ENCODE peak calls at places on chromosome 11, in seven cellular contexts. L, S, F, P, B, E and T are unnamed samples.
A peak's percentile ranks its signal among the peaks of the same experiment; 100 is the strongest.

GRCh38 chr11:16896716-16897115 is 117.5 kb downstream of the PLEKHA7 start:
- DNase-seq in S (no peak), F (no peak), L (no peak), E (no peak), B (no peak), P (no peak), T (no peak)

GRCh38 chr11:96101146-96101545 is 177.2 kb upstream of the MTMR2 start:
- DNase-seq in E (no peak), B (no peak), F (no peak), P (peak; percentile 43), L (no peak), S (no peak), T (no peak)

GRCh38 chr11:128889657-128890213 is 1.4 kb upstream of the KCNJ5 start:
- DNase-seq in B (no peak), S (no peak), E (no peak), F (no peak), P (no peak), L (no peak), T (no peak)

GRCh38 chr11:57475191-57475590 is 14.9 kb downstream of the RTN4RL2 start:
- DNase-seq in P (no peak), F (no peak), E (no peak), B (no peak), L (no peak), S (no peak), T (no peak)

GRCh38 chr11:61947486-61948210 is 2.5 kb upstream of the BEST1 start:
- DNase-seq in E (peak; percentile 76), F (peak; percentile 73), B (peak; percentile 85), P (peak; percentile 96), S (peak; percentile 95), L (peak; percentile 92), T (peak; percentile 87)

GRCh38 chr11:14055936-14056335 is 93.4 kb downstream of the SPON1 start:
- DNase-seq in L (no peak), E (no peak), B (no peak), P (no peak), S (no peak), F (no peak), T (no peak)

GRCh38 chr11:83813296-83813695 is 527.1 kb upstream of the CCDC90B start:
- DNase-seq in L (no peak), P (no peak), E (no peak), S (no peak), F (no peak), B (no peak), T (no peak)

GRCh38 chr11:130209128-130209932 is 49.7 kb downstream of the ST14 start:
- DNase-seq in B (no peak), L (no peak), P (no peak), F (no peak), S (no peak), E (no peak), T (peak; percentile 16)

GRCh38 chr11:112017538-112017937 is 7.7 kb upstream of the DLAT start:
- DNase-seq in L (no peak), F (peak; percentile 35), P (peak; percentile 7), B (no peak), S (no peak), E (no peak), T (no peak)

GRCh38 chr11:79678780-79679468 is 238.1 kb upstream of the TENM4 start:
- DNase-seq in P (no peak), S (no peak), E (no peak), B (no peak), F (no peak), L (no peak), T (no peak)

GRCh38 chr11:121522043-121522941 is 69.5 kb upstream of the SORL1-AS1 start:
- DNase-seq in F (no peak), B (no peak), L (no peak), E (no peak), P (no peak), S (no peak), T (no peak)

GRCh38 chr11:112172362-112172994 is 2.8 kb upstream of the BCO2 start:
- DNase-seq in S (no peak), B (no peak), F (no peak), L (no peak), E (peak; percentile 34), P (no peak), T (no peak)

GRCh38 chr11:61949169-61950034 is 749 bp upstream of the BEST1 start:
- DNase-seq in F (peak; percentile 54), B (peak; percentile 70), L (peak; percentile 83), S (peak; percentile 95), E (peak; percentile 51), P (peak; percentile 97), T (peak; percentile 75)

GRCh38 chr11:82007536-82007935 is 726.1 kb downstream of the FAM181B start:
- DNase-seq in L (no peak), P (no peak), F (no peak), E (no peak), B (no peak), S (no peak), T (no peak)

GRCh38 chr11:134646561-134646960 is 234.5 kb upstream of the B3GAT1 start:
- DNase-seq in L (no peak), B (no peak), F (no peak), P (no peak), S (no peak), E (no peak), T (no peak)

GRCh38 chr11:94866231-94866827 is 98.2 kb downstream of the AMOTL1 start:
- DNase-seq in B (no peak), L (no peak), E (no peak), F (no peak), P (no peak), S (no peak), T (no peak)

GRCh38 chr11:128206476-128206875 is 380.9 kb downstream of the ETS1 start:
- DNase-seq in L (no peak), E (no peak), S (no peak), F (no peak), P (no peak), B (no peak), T (no peak)

GRCh38 chr11:128934926-128935325 is 7.7 kb downstream of the TP53AIP1 start:
- DNase-seq in F (no peak), P (no peak), E (no peak), B (no peak), S (no peak), L (no peak), T (no peak)

GRCh38 chr11:65867284-65868071 is 5.1 kb downstream of the EFEMP2 start:
- DNase-seq in E (no peak), L (peak; percentile 42), B (peak; percentile 23), S (peak; percentile 40), F (no peak), P (no peak), T (no peak)

GRCh38 chr11:80414766-80415165 is 973.9 kb upstream of the TENM4 start:
- DNase-seq in S (no peak), L (no peak), F (no peak), P (peak; percentile 11), B (no peak), E (peak; percentile 11), T (no peak)

GRCh38 chr11:15519124-15519791 is 404.5 kb downstream of the INSC start:
- DNase-seq in B (no peak), P (no peak), E (peak; percentile 64), L (no peak), F (no peak), S (no peak), T (no peak)

GRCh38 chr11:125423247-125423849 is 72.7 kb downstream of the FEZ1 start:
- DNase-seq in E (peak; percentile 36), P (no peak), F (peak; percentile 7), L (no peak), B (no peak), S (no peak), T (no peak)
- TF ChIP-seq CTCF in E (peak; percentile 56), P (peak; percentile 28), F (peak; percentile 58), L (peak; percentile 21), B (peak; percentile 41), S (no peak), T (peak; percentile 19)

GRCh38 chr11:64271339-64272132 is 12.9 kb downstream of the BAD start:
- DNase-seq in E (peak; percentile 96), B (peak; percentile 88), L (peak; percentile 95), P (peak; percentile 98), F (peak; percentile 91), S (peak; percentile 97), T (peak; percentile 95)
- TF ChIP-seq CTCF in E (peak; percentile 7), B (peak; percentile 33), L (no peak), P (no peak), F (peak; percentile 87), S (peak; percentile 5), T (peak; percentile 35)

GRCh38 chr11:2099523-2100316 is 39.5 kb downstream of the IGF2 start:
- DNase-seq in S (no peak), B (no peak), P (no peak), L (peak; percentile 61), F (no peak), E (no peak), T (peak; percentile 60)
- TF ChIP-seq CTCF in S (no peak), B (peak; percentile 13), P (no peak), L (no peak), F (no peak), E (no peak), T (no peak)

GRCh38 chr11:93560534-93560933 is 17.3 kb upstream of the SMCO4 start:
- DNase-seq in B (no peak), P (no peak), L (no peak), S (no peak), E (no peak), F (no peak), T (no peak)

GRCh38 chr11:93567406-93567819 is 24.2 kb upstream of the SMCO4 start:
- DNase-seq in S (peak; percentile 47), F (no peak), E (no peak), L (peak; percentile 86), B (peak; percentile 74), P (peak; percentile 25), T (peak; percentile 78)

GRCh38 chr11:93564895-93565294 is 21.7 kb upstream of the SMCO4 start:
- DNase-seq in L (no peak), S (no peak), F (no peak), B (no peak), E (no peak), P (no peak), T (no peak)

GRCh38 chr11:93559681-93560080 is 16.5 kb upstream of the SMCO4 start:
- DNase-seq in B (no peak), F (no peak), L (no peak), E (no peak), P (no peak), S (no peak), T (no peak)

DNA sequence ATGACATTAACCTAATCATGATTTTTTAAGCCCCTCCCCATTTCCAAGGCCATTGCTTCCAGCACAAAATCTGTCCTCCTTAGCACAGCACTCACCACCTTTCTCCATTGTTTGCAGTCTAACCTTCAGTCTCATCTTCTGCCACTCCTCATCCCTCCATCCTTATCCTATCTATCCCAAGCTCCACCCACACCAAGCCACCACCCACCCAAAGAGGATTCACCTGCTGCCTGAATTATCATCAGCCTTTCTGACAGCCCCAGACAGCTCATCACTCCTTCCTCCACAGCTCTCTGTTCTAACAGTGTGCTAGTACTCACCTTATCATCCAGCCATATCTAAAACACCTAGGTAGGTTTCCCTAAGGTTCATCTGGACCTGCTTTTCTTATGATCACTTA is 20.7 kb upstream of the SMCO4 start:
- DNase-seq in L (no peak), E (no peak), B (no peak), F (no peak), P (no peak), S (no peak), T (no peak)
- TF ChIP-seq CTCF in L (no peak), E (no peak), B (no peak), F (no peak), P (no peak), S (no peak), T (no peak)

GRCh38 chr11:35332524-35332923 is 86.8 kb downstream of the SLC1A2 start:
- DNase-seq in S (no peak), P (no peak), E (no peak), L (no peak), F (no peak), B (no peak), T (no peak)
- TF ChIP-seq CTCF in S (no peak), P (no peak), E (no peak), L (no peak), F (no peak), B (no peak), T (no peak)